ENCODE peak calls at places on chromosomes 11 and 22, in six cellular contexts. One of them, this sample, is unnamed.
A peak's percentile ranks its signal among the peaks of the same experiment; 100 is the strongest.

GRCh38 chr11:77397631-77398030 is 76.3 kb downstream of the PAK1 start:
- DNase-seq in mesenchymal stem cell: no peak
- DNase-seq in trophoblast cell: no peak
- DNase-seq in H1: no peak
- DNase-seq in neuronal stem cell: no peak
- DNase-seq in IMR-90: no peak
- DNase-seq in this sample: no peak

GRCh38 chr22:28282346-28282745 is 363.3 kb upstream of the PITPNB start:
- DNase-seq in mesenchymal stem cell: peak; percentile 24
- DNase-seq in trophoblast cell: no peak
- DNase-seq in IMR-90: peak; percentile 67
- DNase-seq in neuronal stem cell: no peak
- DNase-seq in H1: no peak
- DNase-seq in this sample: no peak

GRCh38 chr11:70064011-70064725 is 13.9 kb upstream of the ANO1 start:
- DNase-seq in mesenchymal stem cell: no peak
- DNase-seq in neuronal stem cell: no peak
- DNase-seq in IMR-90: no peak
- DNase-seq in trophoblast cell: no peak
- DNase-seq in H1: no peak
- DNase-seq in this sample: peak; percentile 19

GRCh38 chr11:1487851-1488574 is 1.4 kb upstream of the MOB2 start:
- DNase-seq in mesenchymal stem cell: no peak
- DNase-seq in neuronal stem cell: no peak
- DNase-seq in IMR-90: no peak
- DNase-seq in H1: no peak
- DNase-seq in trophoblast cell: no peak
- DNase-seq in this sample: no peak

GRCh38 chr11:1570896-1571759 is 943 bp downstream of the DUSP8 start:
- DNase-seq in IMR-90: no peak
- DNase-seq in H1: no peak
- DNase-seq in trophoblast cell: no peak
- DNase-seq in mesenchymal stem cell: peak; percentile 28
- DNase-seq in neuronal stem cell: no peak
- DNase-seq in this sample: peak; percentile 59

GRCh38 chr11:119323532-119324033 is 6.7 kb upstream of the MCAM start:
- DNase-seq in trophoblast cell: peak; percentile 68
- DNase-seq in mesenchymal stem cell: peak; percentile 80
- DNase-seq in IMR-90: peak; percentile 66
- DNase-seq in H1: no peak
- DNase-seq in neuronal stem cell: no peak
- DNase-seq in this sample: peak; percentile 82

GRCh38 chr22:27422442-27422841 is 379.1 kb downstream of the MN1 start:
- DNase-seq in neuronal stem cell: no peak
- DNase-seq in IMR-90: no peak
- DNase-seq in H1: no peak
- DNase-seq in trophoblast cell: no peak
- DNase-seq in mesenchymal stem cell: no peak
- DNase-seq in this sample: no peak

GRCh38 chr11:2443406-2443805 is 908 bp downstream of the TRPM5 start:
- DNase-seq in mesenchymal stem cell: no peak
- DNase-seq in IMR-90: no peak
- DNase-seq in neuronal stem cell: no peak
- DNase-seq in trophoblast cell: no peak
- DNase-seq in H1: no peak
- DNase-seq in this sample: no peak

GRCh38 chr22:39277135-39277607 is 32.4 kb upstream of the PDGFB start:
- DNase-seq in neuronal stem cell: no peak
- DNase-seq in mesenchymal stem cell: peak; percentile 96
- DNase-seq in IMR-90: peak; percentile 92
- DNase-seq in H1: no peak
- DNase-seq in trophoblast cell: peak; percentile 83
- DNase-seq in this sample: no peak

GRCh38 chr11:86395061-86395551 is 20.4 kb downstream of the CCDC81 start:
- DNase-seq in mesenchymal stem cell: peak; percentile 65
- DNase-seq in H1: no peak
- DNase-seq in neuronal stem cell: no peak
- DNase-seq in trophoblast cell: no peak
- DNase-seq in IMR-90: peak; percentile 34
- DNase-seq in this sample: peak; percentile 53

GRCh38 chr22:36873614-36874308 is 13.0 kb downstream of the NCF4 start:
- DNase-seq in H1: no peak
- DNase-seq in neuronal stem cell: no peak
- DNase-seq in trophoblast cell: peak; percentile 98
- DNase-seq in mesenchymal stem cell: peak; percentile 64
- DNase-seq in IMR-90: peak; percentile 45
- DNase-seq in this sample: peak; percentile 50

GRCh38 chr11:78630561-78631303 is 56.1 kb upstream of the NARS2 start:
- DNase-seq in IMR-90: no peak
- DNase-seq in mesenchymal stem cell: no peak
- DNase-seq in H1: no peak
- DNase-seq in trophoblast cell: no peak
- DNase-seq in neuronal stem cell: no peak
- DNase-seq in this sample: no peak

GRCh38 chr11:110896358-110896757 is 184.1 kb upstream of the ARHGAP20 start:
- DNase-seq in mesenchymal stem cell: peak; percentile 57
- DNase-seq in H1: no peak
- DNase-seq in trophoblast cell: no peak
- DNase-seq in neuronal stem cell: no peak
- DNase-seq in IMR-90: peak; percentile 86
- DNase-seq in this sample: no peak
- H3K27ac ChIP-seq in mesenchymal stem cell: no peak overlapping the region
- H3K27ac ChIP-seq in H1: no peak overlapping the region
- H3K27ac ChIP-seq in trophoblast cell: no peak overlapping the region
- H3K27ac ChIP-seq in neuronal stem cell: no peak overlapping the region
- H3K27ac ChIP-seq in IMR-90: no peak overlapping the region
- H3K27ac ChIP-seq in this sample: no peak overlapping the region

DNA sequence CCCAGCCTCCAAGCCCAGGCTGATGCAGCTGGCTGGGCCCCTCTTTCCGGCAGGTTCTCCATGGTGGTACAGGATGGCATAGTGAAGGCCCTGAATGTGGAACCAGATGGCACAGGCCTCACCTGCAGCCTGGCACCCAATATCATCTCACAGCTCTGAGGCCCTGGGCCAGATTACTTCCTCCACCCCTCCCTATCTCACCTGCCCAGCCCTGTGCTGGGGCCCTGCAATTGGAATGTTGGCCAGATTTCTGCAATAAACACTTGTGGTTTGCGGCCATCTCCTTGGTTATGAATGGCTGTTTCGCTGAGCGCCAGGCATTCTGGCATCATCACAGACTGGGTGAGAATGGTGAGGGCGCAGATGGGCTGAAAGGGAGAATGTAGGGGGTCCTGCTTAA is 3.6 kb downstream of the PRDX5 start:
- DNase-seq in trophoblast cell: no peak
- DNase-seq in IMR-90: peak; percentile 38
- DNase-seq in H1: no peak
- DNase-seq in mesenchymal stem cell: peak; percentile 44
- DNase-seq in neuronal stem cell: no peak
- DNase-seq in this sample: no peak
- H4K91ac ChIP-seq in trophoblast cell: no peak overlapping the region
- H4K91ac ChIP-seq in IMR-90: no peak overlapping the region
- H4K91ac ChIP-seq in H1: no peak overlapping the region
- H4K91ac ChIP-seq in mesenchymal stem cell: no peak overlapping the region
- H4K91ac ChIP-seq in neuronal stem cell: no peak overlapping the region
- H4K91ac ChIP-seq in this sample: no peak overlapping the region

GRCh38 chr11:64165482-64165841 is 451 bp downstream of the MACROD1 start:
- DNase-seq in trophoblast cell: no peak
- DNase-seq in H1: no peak
- DNase-seq in IMR-90: no peak
- DNase-seq in mesenchymal stem cell: no peak
- DNase-seq in neuronal stem cell: no peak
- DNase-seq in this sample: no peak

GRCh38 chr11:64161037-64161436 is 4.9 kb downstream of the MACROD1 start:
- DNase-seq in H1: no peak
- DNase-seq in neuronal stem cell: no peak
- DNase-seq in IMR-90: no peak
- DNase-seq in trophoblast cell: no peak
- DNase-seq in mesenchymal stem cell: no peak
- DNase-seq in this sample: no peak

GRCh38 chr11:64164392-64165312 is 1.3 kb downstream of the MACROD1 start:
- DNase-seq in IMR-90: no peak
- DNase-seq in H1: no peak
- DNase-seq in mesenchymal stem cell: no peak
- DNase-seq in trophoblast cell: no peak
- DNase-seq in neuronal stem cell: no peak
- DNase-seq in this sample: peak; percentile 57

GRCh38 chr11:64165842-64166635 is at the start of gene MACROD1:
- DNase-seq in H1: no peak
- DNase-seq in trophoblast cell: peak; percentile 99
- DNase-seq in neuronal stem cell: peak; percentile 68
- DNase-seq in mesenchymal stem cell: peak; percentile 90
- DNase-seq in IMR-90: peak; percentile 75
- DNase-seq in this sample: peak; percentile 93

GRCh38 chr11:64163951-64164350 is 2.0 kb downstream of the MACROD1 start:
- DNase-seq in neuronal stem cell: no peak
- DNase-seq in trophoblast cell: no peak
- DNase-seq in IMR-90: no peak
- DNase-seq in mesenchymal stem cell: no peak
- DNase-seq in H1: no peak
- DNase-seq in this sample: no peak
- H3K27ac ChIP-seq in neuronal stem cell: no peak overlapping the region
- H3K27ac ChIP-seq in trophoblast cell: no peak overlapping the region
- H3K27ac ChIP-seq in IMR-90: no peak overlapping the region
- H3K27ac ChIP-seq in mesenchymal stem cell: no peak overlapping the region
- H3K27ac ChIP-seq in H1: no peak overlapping the region
- H3K27ac ChIP-seq in this sample: no peak overlapping the region

GRCh38 chr11:71204294-71204693 is 48.1 kb downstream of the SHANK2 start:
- DNase-seq in H1: no peak
- DNase-seq in trophoblast cell: no peak
- DNase-seq in mesenchymal stem cell: no peak
- DNase-seq in IMR-90: no peak
- DNase-seq in neuronal stem cell: no peak
- DNase-seq in this sample: no peak

GRCh38 chr11:71204748-71205664 is 47.4 kb downstream of the SHANK2 start:
- DNase-seq in mesenchymal stem cell: peak; percentile 39
- DNase-seq in IMR-90: no peak
- DNase-seq in neuronal stem cell: no peak
- DNase-seq in trophoblast cell: no peak
- DNase-seq in H1: no peak
- DNase-seq in this sample: no peak

GRCh38 chr11:71202966-71203365 is 49.4 kb downstream of the SHANK2 start:
- DNase-seq in trophoblast cell: no peak
- DNase-seq in H1: no peak
- DNase-seq in neuronal stem cell: no peak
- DNase-seq in IMR-90: no peak
- DNase-seq in mesenchymal stem cell: no peak
- DNase-seq in this sample: no peak

GRCh38 chr11:71202598-71202944 is 49.8 kb downstream of the SHANK2 start:
- DNase-seq in trophoblast cell: no peak
- DNase-seq in H1: no peak
- DNase-seq in IMR-90: no peak
- DNase-seq in mesenchymal stem cell: no peak
- DNase-seq in neuronal stem cell: no peak
- DNase-seq in this sample: no peak

GRCh38 chr11:71203681-71204080 is 48.7 kb downstream of the SHANK2 start:
- DNase-seq in H1: no peak
- DNase-seq in mesenchymal stem cell: no peak
- DNase-seq in IMR-90: no peak
- DNase-seq in neuronal stem cell: no peak
- DNase-seq in trophoblast cell: no peak
- DNase-seq in this sample: no peak
- H4K91ac ChIP-seq in H1: no peak overlapping the region
- H4K91ac ChIP-seq in mesenchymal stem cell: no peak overlapping the region
- H4K91ac ChIP-seq in IMR-90: no peak overlapping the region
- H4K91ac ChIP-seq in neuronal stem cell: no peak overlapping the region
- H4K91ac ChIP-seq in trophoblast cell: no peak overlapping the region
- H4K91ac ChIP-seq in this sample: no peak overlapping the region

GRCh38 chr22:19128946-19129727 is 2.0 kb upstream of the TSSK2 start:
- DNase-seq in H1: no peak
- DNase-seq in neuronal stem cell: no peak
- DNase-seq in IMR-90: no peak
- DNase-seq in mesenchymal stem cell: no peak
- DNase-seq in trophoblast cell: no peak
- DNase-seq in this sample: no peak

GRCh38 chr22:19130959-19131684 is at the start of gene TSSK2:
- DNase-seq in H1: no peak
- DNase-seq in IMR-90: no peak
- DNase-seq in mesenchymal stem cell: no peak
- DNase-seq in neuronal stem cell: no peak
- DNase-seq in trophoblast cell: no peak
- DNase-seq in this sample: peak; percentile 63

GRCh38 chr22:19128009-19128401 is 3.1 kb upstream of the TSSK2 start:
- DNase-seq in IMR-90: no peak
- DNase-seq in trophoblast cell: no peak
- DNase-seq in H1: no peak
- DNase-seq in neuronal stem cell: no peak
- DNase-seq in mesenchymal stem cell: no peak
- DNase-seq in this sample: no peak

GRCh38 chr22:19131685-19132015 is 542 bp downstream of the TSSK2 start:
- DNase-seq in neuronal stem cell: no peak
- DNase-seq in IMR-90: no peak
- DNase-seq in mesenchymal stem cell: no peak
- DNase-seq in H1: no peak
- DNase-seq in trophoblast cell: no peak
- DNase-seq in this sample: no peak

GRCh38 chr22:19129871-19130270 is 1.2 kb upstream of the TSSK2 start:
- DNase-seq in trophoblast cell: no peak
- DNase-seq in mesenchymal stem cell: no peak
- DNase-seq in IMR-90: no peak
- DNase-seq in H1: no peak
- DNase-seq in neuronal stem cell: no peak
- DNase-seq in this sample: no peak
- H3K27ac ChIP-seq in trophoblast cell: no peak overlapping the region
- H3K27ac ChIP-seq in mesenchymal stem cell: no peak overlapping the region
- H3K27ac ChIP-seq in IMR-90: no peak overlapping the region
- H3K27ac ChIP-seq in H1: no peak overlapping the region
- H3K27ac ChIP-seq in neuronal stem cell: no peak overlapping the region
- H3K27ac ChIP-seq in this sample: no peak overlapping the region

GRCh38 chr11:16184588-16184987 is 171.8 kb downstream of the SOX6 start:
- DNase-seq in mesenchymal stem cell: peak; percentile 89
- DNase-seq in H1: no peak
- DNase-seq in neuronal stem cell: no peak
- DNase-seq in trophoblast cell: no peak
- DNase-seq in IMR-90: peak; percentile 92
- DNase-seq in this sample: no peak
- H4K91ac ChIP-seq in mesenchymal stem cell: no peak overlapping the region
- H4K91ac ChIP-seq in H1: no peak overlapping the region
- H4K91ac ChIP-seq in neuronal stem cell: no peak overlapping the region
- H4K91ac ChIP-seq in trophoblast cell: no peak overlapping the region
- H4K91ac ChIP-seq in IMR-90: peak overlapping the region; percentile 15
- H4K91ac ChIP-seq in this sample: no peak overlapping the region

GRCh38 chr11:46105134-46105628 is 16.1 kb downstream of the PHF21A start:
- DNase-seq in H1: no peak
- DNase-seq in neuronal stem cell: no peak
- DNase-seq in mesenchymal stem cell: no peak
- DNase-seq in trophoblast cell: no peak
- DNase-seq in IMR-90: no peak
- DNase-seq in this sample: no peak
- H3K27ac ChIP-seq in H1: no peak overlapping the region
- H3K27ac ChIP-seq in neuronal stem cell: no peak overlapping the region
- H3K27ac ChIP-seq in mesenchymal stem cell: no peak overlapping the region
- H3K27ac ChIP-seq in trophoblast cell: no peak overlapping the region
- H3K27ac ChIP-seq in IMR-90: no peak overlapping the region
- H3K27ac ChIP-seq in this sample: no peak overlapping the region